ENCODE peak calls at places on chromosomes 5 and 9, in six cellular contexts. One of them, this sample, is unnamed.

GRCh38 chr9:130607640-130608420 is 28.5 kb downstream of the FUBP3 start:
- DNase-seq in GM12891: no peak
- DNase-seq in substantia nigra: no peak
- DNase-seq in activated CD4-positive, alpha-beta T cell treated with anti-CD3 and anti-CD28 coated beads, Interleukin-2, amount 50 U/mL, for 1 hour: no peak
- DNase-seq in CD4-positive, alpha-beta T cell: no peak
- DNase-seq in stomach: no peak
- DNase-seq in this sample: no peak

GRCh38 chr9:133268335-133269056 is 6.5 kb downstream of the ABO start:
- DNase-seq in GM12891: no peak
- DNase-seq in substantia nigra: no peak
- DNase-seq in activated CD4-positive, alpha-beta T cell treated with anti-CD3 and anti-CD28 coated beads, Interleukin-2, amount 50 U/mL, for 1 hour: no peak
- DNase-seq in CD4-positive, alpha-beta T cell: no peak
- DNase-seq in stomach: no peak
- DNase-seq in this sample: no peak

GRCh38 chr5:124583469-124584350 is 162.7 kb downstream of the ZNF608 start:
- DNase-seq in GM12891: peak
- DNase-seq in substantia nigra: no peak
- DNase-seq in activated CD4-positive, alpha-beta T cell treated with anti-CD3 and anti-CD28 coated beads, Interleukin-2, amount 50 U/mL, for 1 hour: no peak
- DNase-seq in CD4-positive, alpha-beta T cell: no peak
- DNase-seq in stomach: no peak
- DNase-seq in this sample: no peak

GRCh38 chr5:3225201-3225960 is 370.3 kb upstream of the IRX1 start:
- DNase-seq in GM12891: no peak
- DNase-seq in substantia nigra: no peak
- DNase-seq in activated CD4-positive, alpha-beta T cell treated with anti-CD3 and anti-CD28 coated beads, Interleukin-2, amount 50 U/mL, for 1 hour: no peak
- DNase-seq in CD4-positive, alpha-beta T cell: no peak
- DNase-seq in stomach: no peak
- DNase-seq in this sample: no peak

GRCh38 chr5:76583163-76584047 is 39.8 kb downstream of the F2RL2 start:
- DNase-seq in GM12891: no peak
- DNase-seq in substantia nigra: no peak
- DNase-seq in activated CD4-positive, alpha-beta T cell treated with anti-CD3 and anti-CD28 coated beads, Interleukin-2, amount 50 U/mL, for 1 hour: no peak
- DNase-seq in CD4-positive, alpha-beta T cell: no peak
- DNase-seq in stomach: no peak
- DNase-seq in this sample: no peak

GRCh38 chr9:128159073-128159783 is 837 bp upstream of the BBLN start:
- DNase-seq in GM12891: no peak
- DNase-seq in substantia nigra: no peak
- DNase-seq in activated CD4-positive, alpha-beta T cell treated with anti-CD3 and anti-CD28 coated beads, Interleukin-2, amount 50 U/mL, for 1 hour: peak
- DNase-seq in CD4-positive, alpha-beta T cell: peak
- DNase-seq in stomach: no peak
- DNase-seq in this sample: peak

GRCh38 chr9:122126340-122127333 is 32.9 kb downstream of the NDUFA8 start:
- DNase-seq in GM12891: no peak
- DNase-seq in substantia nigra: no peak
- DNase-seq in activated CD4-positive, alpha-beta T cell treated with anti-CD3 and anti-CD28 coated beads, Interleukin-2, amount 50 U/mL, for 1 hour: no peak
- DNase-seq in CD4-positive, alpha-beta T cell: no peak
- DNase-seq in stomach: no peak
- DNase-seq in this sample: no peak

GRCh38 chr5:592158-592557 is 20.0 kb upstream of the CEP72 start:
- DNase-seq in GM12891: no peak
- DNase-seq in substantia nigra: no peak
- DNase-seq in activated CD4-positive, alpha-beta T cell treated with anti-CD3 and anti-CD28 coated beads, Interleukin-2, amount 50 U/mL, for 1 hour: no peak
- DNase-seq in CD4-positive, alpha-beta T cell: no peak
- DNase-seq in stomach: peak
- DNase-seq in this sample: no peak

GRCh38 chr9:1057910-1058309 is 7.8 kb downstream of the DMRT2 start:
- DNase-seq in GM12891: no peak
- DNase-seq in substantia nigra: peak
- DNase-seq in activated CD4-positive, alpha-beta T cell treated with anti-CD3 and anti-CD28 coated beads, Interleukin-2, amount 50 U/mL, for 1 hour: no peak
- DNase-seq in CD4-positive, alpha-beta T cell: no peak
- DNase-seq in stomach: no peak
- DNase-seq in this sample: no peak

GRCh38 chr9:120931278-120932085 is 4.9 kb upstream of the TRAF1 start:
- DNase-seq in GM12891: no peak
- DNase-seq in substantia nigra: no peak
- DNase-seq in activated CD4-positive, alpha-beta T cell treated with anti-CD3 and anti-CD28 coated beads, Interleukin-2, amount 50 U/mL, for 1 hour: no peak
- DNase-seq in CD4-positive, alpha-beta T cell: peak
- DNase-seq in stomach: peak
- DNase-seq in this sample: peak

GRCh38 chr5:58185397-58186195 is 274.3 kb downstream of the PLK2 start:
- DNase-seq in GM12891: no peak
- DNase-seq in substantia nigra: no peak
- DNase-seq in activated CD4-positive, alpha-beta T cell treated with anti-CD3 and anti-CD28 coated beads, Interleukin-2, amount 50 U/mL, for 1 hour: no peak
- DNase-seq in CD4-positive, alpha-beta T cell: no peak
- DNase-seq in stomach: no peak
- DNase-seq in this sample: no peak

GRCh38 chr9:99000480-99001395 is 57.0 kb downstream of the COL15A1 start:
- DNase-seq in GM12891: peak
- DNase-seq in substantia nigra: peak
- DNase-seq in activated CD4-positive, alpha-beta T cell treated with anti-CD3 and anti-CD28 coated beads, Interleukin-2, amount 50 U/mL, for 1 hour: peak
- DNase-seq in CD4-positive, alpha-beta T cell: peak
- DNase-seq in stomach: peak
- DNase-seq in this sample: peak

GRCh38 chr9:72038890-72039410 is 21.5 kb downstream of the C9orf57 start:
- DNase-seq in GM12891: peak
- DNase-seq in substantia nigra: peak
- DNase-seq in activated CD4-positive, alpha-beta T cell treated with anti-CD3 and anti-CD28 coated beads, Interleukin-2, amount 50 U/mL, for 1 hour: peak
- DNase-seq in CD4-positive, alpha-beta T cell: peak
- DNase-seq in stomach: peak
- DNase-seq in this sample: peak

GRCh38 chr5:128965011-128965637 is at the start of gene SLC27A6:
- DNase-seq in GM12891: peak
- DNase-seq in substantia nigra: no peak
- DNase-seq in activated CD4-positive, alpha-beta T cell treated with anti-CD3 and anti-CD28 coated beads, Interleukin-2, amount 50 U/mL, for 1 hour: no peak
- DNase-seq in CD4-positive, alpha-beta T cell: no peak
- DNase-seq in stomach: no peak
- DNase-seq in this sample: no peak

This sample was measured in naive thymus-derived CD8-positive, alpha-beta T cell.